ENCODE peak calls at places on chromosome 21, in seven cellular contexts. L is prostate gland, N is suprapubic skin, W is GM12878, O is GM23338, H is breast epithelium, F is SK-N-SH. J is an unnamed sample.

GRCh38 chr21:16072692-16073091 is 342.9 kb downstream of the USP25 start:
- DNase-seq in L (no peak), N (no peak), W (no peak), O (no peak), H (no peak), F (no peak), J (peak)

GRCh38 chr21:15343066-15343465 is 278.3 kb upstream of the NRIP1 start:
- DNase-seq in L (no peak), N (no peak), W (no peak), O (no peak), H (no peak), F (no peak), J (no peak)

GRCh38 chr21:30444204-30444603 is 4.1 kb downstream of the KRTAP15-1 start:
- DNase-seq in L (no peak), N (no peak), W (no peak), O (peak), H (no peak), F (no peak), J (no peak)

GRCh38 chr21:42237577-42237976 is 18.6 kb downstream of the ABCG1 start:
- DNase-seq in L (no peak), N (no peak), W (no peak), O (no peak), H (no peak), F (no peak), J (no peak)

GRCh38 chr21:30408782-30409494 is 13.1 kb downstream of the KRTAP13-1 start:
- DNase-seq in L (peak), N (no peak), W (no peak), O (peak), H (peak), F (peak), J (no peak)

GRCh38 chr21:8997011-8997440 is 1524.4 kb upstream of the TPTE start:
- DNase-seq in L (no peak), N (no peak), W (no peak), O (peak), H (no peak), F (no peak), J (no peak)

GRCh38 chr21:27275294-27275927 is 308.5 kb upstream of the ADAMTS5 start:
- DNase-seq in L (no peak), N (no peak), W (no peak), O (no peak), H (no peak), F (peak), J (no peak)

GRCh38 chr21:42669069-42669468 is 15.6 kb downstream of the PDE9A start:
- DNase-seq in L (peak), N (no peak), W (no peak), O (peak), H (no peak), F (no peak), J (peak)

GRCh38 chr21:42905195-42905594 is 12.1 kb downstream of the NDUFV3 start:
- DNase-seq in L (no peak), N (no peak), W (no peak), O (no peak), H (no peak), F (no peak), J (no peak)

GRCh38 chr21:44618504-44618903 is 6.6 kb downstream of the KRTAP10-8 start:
- DNase-seq in L (no peak), N (no peak), W (no peak), O (peak), H (no peak), F (no peak), J (peak)

GRCh38 chr21:43196789-43197188 is 28.0 kb downstream of the CRYAA start:
- DNase-seq in L (peak), N (peak), W (no peak), O (no peak), H (peak), F (no peak), J (peak)

GRCh38 chr21:34702341-34702807 is 33.6 kb downstream of the CLIC6 start:
- DNase-seq in L (no peak), N (peak), W (no peak), O (no peak), H (no peak), F (no peak), J (peak)

GRCh38 chr21:32333953-32334673 is 35.5 kb downstream of the MRAP start:
- DNase-seq in L (no peak), N (peak), W (no peak), O (no peak), H (no peak), F (no peak), J (no peak)

GRCh38 chr21:44291936-44292811 is 6.5 kb downstream of the AIRE start:
- DNase-seq in L (no peak), N (no peak), W (no peak), O (peak), H (no peak), F (peak), J (no peak)

GRCh38 chr21:42981862-42982261 is 7.5 kb downstream of the PKNOX1 start:
- DNase-seq in L (no peak), N (no peak), W (no peak), O (no peak), H (no peak), F (no peak), J (no peak)

GRCh38 chr21:16195896-16196443 is 466.2 kb downstream of the USP25 start:
- DNase-seq in L (no peak), N (no peak), W (no peak), O (no peak), H (no peak), F (no peak), J (no peak)

GRCh38 chr21:25638634-25639166 is 358 bp upstream of the JAM2 start:
- DNase-seq in L (no peak), N (no peak), W (peak), O (no peak), H (no peak), F (no peak), J (no peak)

GRCh38 chr21:42317341-42317741 is 2.1 kb upstream of the TFF3 start:
- DNase-seq in L (no peak), N (no peak), W (no peak), O (no peak), H (no peak), F (no peak), J (no peak)

GRCh38 chr21:18041012-18041411 is 203.6 kb upstream of the CHODL start:
- DNase-seq in L (no peak), N (no peak), W (no peak), O (peak), H (no peak), F (peak), J (no peak)

GRCh38 chr21:25997788-25998611 is 172.6 kb downstream of the APP start:
- DNase-seq in L (peak), N (no peak), W (no peak), O (peak), H (peak), F (no peak), J (no peak)

GRCh38 chr21:32423846-32424535 is 11.5 kb downstream of the EVA1C start:
- DNase-seq in L (no peak), N (no peak), W (no peak), O (no peak), H (no peak), F (no peak), J (no peak)

GRCh38 chr21:32448803-32449594 is 36.5 kb downstream of the EVA1C start:
- DNase-seq in L (no peak), N (no peak), W (no peak), O (no peak), H (no peak), F (no peak), J (no peak)

GRCh38 chr21:43923391-43923790 is 58.4 kb downstream of the AGPAT3 start:
- DNase-seq in L (no peak), N (no peak), W (no peak), O (no peak), H (no peak), F (peak), J (peak)

GRCh38 chr21:44494956-44495355 is 39.6 kb downstream of the LRRC3 start:
- DNase-seq in L (no peak), N (no peak), W (no peak), O (no peak), H (no peak), F (no peak), J (no peak)

GRCh38 chr21:34878501-34878900 is 170.6 kb downstream of the RUNX1 start:
- DNase-seq in L (no peak), N (no peak), W (no peak), O (no peak), H (no peak), F (no peak), J (no peak)

GRCh38 chr21:17726047-17726446 is 93.1 kb downstream of the C21orf91 start:
- DNase-seq in L (no peak), N (no peak), W (no peak), O (peak), H (no peak), F (peak), J (no peak)

GRCh38 chr21:26554365-26554764 is 18.7 kb downstream of the CYYR1 start:
- DNase-seq in L (no peak), N (no peak), W (no peak), O (no peak), H (no peak), F (peak), J (no peak)

GRCh38 chr21:25464275-25464674 is 143.0 kb downstream of the MRPL39 start:
- DNase-seq in L (no peak), N (no peak), W (no peak), O (no peak), H (no peak), F (no peak), J (no peak)

GRCh38 chr21:42162831-42163510 is 56.0 kb upstream of the ABCG1 start:
- DNase-seq in L (no peak), N (peak), W (no peak), O (no peak), H (no peak), F (no peak), J (no peak)

DNA sequence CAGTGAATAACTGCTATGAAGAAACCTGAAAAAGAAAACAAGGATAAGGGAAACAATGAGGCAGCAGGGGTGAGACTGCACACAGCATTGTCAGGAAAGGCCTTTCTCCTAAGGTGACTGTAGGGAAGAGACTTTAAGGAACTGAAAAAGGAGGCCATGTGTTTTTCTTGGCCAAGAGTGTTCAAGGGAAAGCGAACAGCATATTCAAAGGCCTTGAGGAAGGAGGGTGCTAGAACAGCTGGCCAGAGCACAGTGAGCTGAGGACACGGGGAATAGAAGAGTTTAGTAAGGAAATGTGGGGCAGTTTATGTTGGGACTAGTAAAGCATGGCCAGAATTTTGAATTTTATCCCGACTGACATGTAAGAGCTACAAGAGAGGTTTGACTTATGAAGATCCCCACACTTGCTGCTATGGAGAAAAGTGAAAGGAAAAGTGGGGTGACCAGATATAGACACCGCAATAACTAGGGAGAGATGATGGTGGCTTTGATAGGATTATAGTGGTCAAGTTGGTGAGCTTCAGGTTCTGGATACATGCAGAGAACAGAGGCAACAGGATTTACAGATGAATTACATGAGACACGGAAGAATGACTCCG is 1.4 kb downstream of the RWDD2B start:
- DNase-seq in L (no peak), N (no peak), W (no peak), O (no peak), H (no peak), F (no peak), J (no peak)
- H3K4me3 ChIP-seq in L (peak), N (peak), W (peak), O (peak), H (peak), F (peak), J (no peak)

DNA sequence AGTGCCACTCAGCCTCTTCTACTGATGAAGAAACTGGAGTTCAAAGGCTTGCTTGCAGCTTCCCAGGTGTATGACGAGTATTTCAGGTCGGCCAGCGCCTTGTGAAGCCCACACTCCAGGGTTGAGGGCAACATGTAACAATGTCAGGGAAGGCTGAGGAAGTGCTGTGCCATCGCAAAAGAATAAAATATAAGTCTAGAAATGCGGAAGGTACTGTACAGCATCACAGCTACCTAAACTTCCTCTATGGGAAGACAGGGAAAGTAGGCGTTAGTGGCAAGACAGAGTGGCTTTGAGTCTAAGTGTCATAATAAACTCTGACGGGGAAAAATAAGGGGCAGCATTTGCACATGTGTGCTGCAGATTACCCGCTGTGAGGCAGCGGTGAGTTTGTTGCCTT is 28.9 kb downstream of the DOP1B start:
- DNase-seq in L (no peak), N (peak), W (no peak), O (no peak), H (no peak), F (no peak), J (no peak)
- H3K27ac ChIP-seq in L (no peak), N (peak), W (no peak), O (no peak), H (no peak), F (no peak), J (no peak)

GRCh38 chr21:28601708-28602107 is 391.0 kb downstream of the LTN1 start:
- DNase-seq in L (no peak), N (no peak), W (no peak), O (no peak), H (no peak), F (no peak), J (no peak)
- TF ChIP-seq POLR2AphosphoS5 in L (no peak), N (no peak), W (no peak), O (no peak), H (no peak), F (no peak), J (no peak)

DNA sequence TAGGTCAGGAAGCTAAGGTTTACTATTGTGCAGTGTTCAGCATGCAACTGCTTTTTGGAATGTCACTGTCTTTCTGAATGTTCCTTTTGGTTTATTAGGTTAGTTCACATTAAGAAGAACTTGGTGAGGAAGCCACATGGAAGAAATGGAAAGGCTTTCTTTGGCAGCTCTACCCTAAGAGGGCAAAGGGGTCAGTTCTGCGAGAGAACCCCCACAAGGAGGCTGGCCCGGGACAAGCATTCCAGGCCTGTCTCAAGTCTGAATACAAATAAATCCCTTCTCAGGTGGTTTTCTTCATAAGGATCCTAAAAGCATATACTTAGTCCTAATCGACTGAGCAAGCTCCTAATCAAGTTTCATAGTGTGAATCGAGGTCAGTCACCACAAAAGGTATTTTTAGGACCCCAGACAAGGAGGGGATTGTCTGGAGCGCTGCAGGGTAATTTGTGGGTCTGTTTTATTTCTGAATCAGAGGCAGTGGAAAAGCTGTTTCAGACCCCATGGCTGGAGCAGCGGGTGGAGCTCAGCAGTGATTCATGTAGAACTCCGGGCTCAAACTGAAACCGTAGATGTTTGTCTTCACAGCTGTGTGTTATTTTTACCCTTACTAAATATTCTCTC is 63.3 kb downstream of the ERG start:
- DNase-seq in L (no peak), N (no peak), W (no peak), O (no peak), H (no peak), F (no peak), J (no peak)
- H3K4me3 ChIP-seq in L (no peak), N (peak), W (no peak), O (no peak), H (no peak), F (no peak), J (peak)

GRCh38 chr21:40847956-40848355 is 998 bp upstream of the DSCAM start:
- DNase-seq in L (no peak), N (no peak), W (no peak), O (peak), H (no peak), F (no peak), J (no peak)
- H3K27ac ChIP-seq in L (no peak), N (no peak), W (no peak), O (no peak), H (no peak), F (no peak), J (no peak)

GRCh38 chr21:45988366-45989347 is 7.1 kb downstream of the COL6A1 start:
- DNase-seq in L (no peak), N (peak), W (no peak), O (no peak), H (no peak), F (no peak), J (peak)

GRCh38 chr21:45984584-45985095 is 3.1 kb downstream of the COL6A1 start:
- DNase-seq in L (no peak), N (no peak), W (no peak), O (no peak), H (no peak), F (no peak), J (no peak)

GRCh38 chr21:45985471-45986315 is 4.1 kb downstream of the COL6A1 start:
- DNase-seq in L (no peak), N (peak), W (no peak), O (no peak), H (no peak), F (no peak), J (peak)

GRCh38 chr21:45987121-45987711 is 5.6 kb downstream of the COL6A1 start:
- DNase-seq in L (no peak), N (peak), W (no peak), O (no peak), H (no peak), F (no peak), J (peak)

GRCh38 chr21:45986316-45987051 is 4.9 kb downstream of the COL6A1 start:
- DNase-seq in L (no peak), N (peak), W (no peak), O (no peak), H (no peak), F (no peak), J (peak)
- TF ChIP-seq POLR2AphosphoS5 in L (no peak), N (no peak), W (no peak), O (no peak), H (no peak), F (no peak), J (no peak)

J was measured in sigmoid colon.